ENCODE peak calls at places on chromosomes 6 and 20, in seven cellular contexts. M is fibroblast of lung, D is dermis blood vessel endothelial cell, K is AG09309, V is ACHN, O is HS-5, H is T47D. W is an unnamed sample.

GRCh38 chr6:94548211-94548610 is 1029.1 kb upstream of the MANEA start:
- DNase-seq in V (no peak), D (peak), O (no peak), H (no peak), M (no peak), K (no peak), W (no peak)

GRCh38 chr6:4687989-4688947 is 87.9 kb upstream of the CDYL start:
- DNase-seq in M (peak), V (peak), K (peak), O (peak), D (peak), H (no peak), W (no peak)

GRCh38 chr6:126077810-126078791 is 91.8 kb downstream of the TRMT11 start:
- DNase-seq in M (no peak), H (no peak), D (no peak), O (no peak), K (no peak), V (no peak), W (peak)

GRCh38 chr6:166485651-166486535 is 100.6 kb downstream of the RAMACL start:
- DNase-seq in V (no peak), K (no peak), M (no peak), D (no peak), O (no peak), H (no peak), W (no peak)

GRCh38 chr6:114446342-114446741 is 103.5 kb upstream of the HS3ST5 start:
- DNase-seq in O (no peak), H (no peak), K (no peak), D (no peak), V (no peak), M (no peak), W (no peak)

GRCh38 chr6:1015819-1016218 is 296.1 kb upstream of the FOXQ1 start:
- DNase-seq in K (no peak), M (no peak), H (peak), O (no peak), D (no peak), V (peak), W (no peak)

GRCh38 chr6:42260972-42261371 is 43.3 kb upstream of the MRPS10 start:
- DNase-seq in O (no peak), H (peak), D (peak), M (no peak), V (no peak), K (no peak), W (peak)

GRCh38 chr6:26028753-26029569 is 58.3 kb upstream of the HFE start:
- DNase-seq in D (no peak), H (no peak), V (no peak), K (no peak), M (no peak), O (no peak), W (no peak)

GRCh38 chr6:105326838-105327745 is 75.8 kb downstream of the PREP start:
- DNase-seq in O (peak), D (peak), V (peak), M (peak), H (no peak), K (no peak), W (no peak)

GRCh38 chr20:36098364-36098763 is 56.2 kb upstream of the EPB41L1 start:
- DNase-seq in O (peak), V (no peak), D (peak), K (no peak), M (peak), H (no peak), W (peak)

GRCh38 chr6:133983099-133983939 is 30.3 kb downstream of the TBPL1 start:
- DNase-seq in O (no peak), V (no peak), H (no peak), K (no peak), D (no peak), M (peak), W (no peak)

GRCh38 chr6:108953681-108954080 is 105.5 kb downstream of the ARMC2 start:
- DNase-seq in O (no peak), M (no peak), K (no peak), D (no peak), H (no peak), V (no peak), W (no peak)

GRCh38 chr6:21157186-21157929 is 436.2 kb upstream of the SOX4 start:
- DNase-seq in M (no peak), D (no peak), K (no peak), O (no peak), V (no peak), H (no peak), W (no peak)

GRCh38 chr6:106783631-106784566 is 154.5 kb downstream of the QRSL1 start:
- DNase-seq in D (no peak), M (peak), H (no peak), V (peak), O (peak), K (no peak), W (no peak)

GRCh38 chr6:170316071-170316470 is 9.5 kb downstream of the FAM120B start:
- DNase-seq in O (no peak), H (no peak), V (no peak), K (no peak), M (peak), D (no peak), W (no peak)

GRCh38 chr6:130913119-130913518 is 85.9 kb downstream of the SMLR1 start:
- DNase-seq in O (no peak), K (no peak), D (no peak), M (no peak), H (no peak), V (no peak), W (no peak)

GRCh38 chr20:19423097-19423891 is 210.9 kb downstream of the SLC24A3 start:
- DNase-seq in O (no peak), M (no peak), V (no peak), K (no peak), H (no peak), D (no peak), W (no peak)

GRCh38 chr6:122145246-122145645 is 254.2 kb upstream of the HSF2 start:
- DNase-seq in M (no peak), H (no peak), D (no peak), V (no peak), K (no peak), O (no peak), W (no peak)

GRCh38 chr6:149734915-149735314 is 11.4 kb downstream of the NUP43 start:
- DNase-seq in D (no peak), O (no peak), K (no peak), M (no peak), H (no peak), V (no peak), W (no peak)

GRCh38 chr20:17859616-17860232 is 108.9 kb downstream of the SNX5 start:
- DNase-seq in K (no peak), D (no peak), O (no peak), H (no peak), V (no peak), M (no peak), W (no peak)

GRCh38 chr6:159213401-159213800 is 44.2 kb downstream of the FNDC1 start:
- DNase-seq in H (no peak), V (no peak), M (peak), D (no peak), O (no peak), K (peak), W (no peak)

GRCh38 chr20:47126709-47127108 is 229.8 kb downstream of the ZMYND8 start:
- DNase-seq in D (no peak), H (no peak), M (peak), O (peak), K (peak), V (no peak), W (no peak)

GRCh38 chr6:6559994-6560393 is 28.5 kb upstream of the LY86 start:
- DNase-seq in V (no peak), K (no peak), D (no peak), O (no peak), H (no peak), M (no peak), W (no peak)

GRCh38 chr6:155026366-155027045 is 31.4 kb downstream of the TIAM2 start:
- DNase-seq in O (peak), V (peak), K (peak), H (no peak), M (peak), D (peak), W (peak)

GRCh38 chr6:5729813-5730212 is 276.9 kb downstream of the NRN1 start:
- DNase-seq in D (no peak), M (no peak), K (no peak), O (no peak), V (no peak), H (no peak), W (no peak)

GRCh38 chr6:81614292-81614691 is 138.2 kb downstream of the TENT5A start:
- DNase-seq in V (no peak), H (no peak), O (no peak), D (peak), K (no peak), M (peak), W (no peak)

W was measured in uterus.